ENCODE peak calls at places on chromosome 6, in seven cellular contexts. X is CD8-positive, alpha-beta T cell; S is AG09309; P is A549; T is cardiac fibroblast; R is Calu3; W is lower leg skin. Q is an unnamed sample.

GRCh38 chr6:147194652-147195403 is 9.4 kb upstream of the STXBP5 start:
- DNase-seq in X (no peak), P (no peak), S (no peak), T (no peak), R (no peak), W (no peak), Q (no peak)

GRCh38 chr6:122571888-122572287 is 38.3 kb upstream of the PKIB start:
- DNase-seq in T (no peak), X (no peak), P (no peak), W (no peak), S (no peak), R (no peak), Q (no peak)

GRCh38 chr6:52189974-52190373 is 3.8 kb downstream of the IL17A start:
- DNase-seq in W (no peak), T (no peak), R (no peak), P (no peak), X (no peak), S (no peak), Q (no peak)

GRCh38 chr6:4941782-4942672 is 61.8 kb downstream of the RPP40 start:
- DNase-seq in X (no peak), R (peak), P (peak), S (peak), W (no peak), T (peak), Q (peak)

GRCh38 chr6:145623231-145623630 is 112.1 kb downstream of the EPM2A start:
- DNase-seq in R (no peak), T (no peak), W (no peak), X (no peak), S (no peak), P (no peak), Q (no peak)

GRCh38 chr6:134303903-134304302 is 14.0 kb downstream of the SGK1 start:
- DNase-seq in P (no peak), X (no peak), S (no peak), R (no peak), W (no peak), T (peak), Q (no peak)

GRCh38 chr6:13526718-13527668 is 39.6 kb upstream of the GFOD1 start:
- DNase-seq in T (peak), X (peak), R (no peak), S (no peak), W (peak), P (no peak), Q (peak)

GRCh38 chr6:95431637-95432228 is 145.6 kb upstream of the MANEA start:
- DNase-seq in S (peak), P (peak), X (peak), T (peak), W (no peak), R (peak), Q (no peak)

GRCh38 chr6:1620504-1621327 is 11.0 kb downstream of the FOXC1 start:
- DNase-seq in P (no peak), S (no peak), W (no peak), X (no peak), T (no peak), R (no peak), Q (no peak)

GRCh38 chr6:42393339-42393738 is 58.4 kb downstream of the TRERF1 start:
- DNase-seq in X (no peak), P (no peak), W (peak), T (no peak), S (no peak), R (no peak), Q (no peak)

GRCh38 chr6:22614541-22614940 is 45.2 kb downstream of the HDGFL1 start:
- DNase-seq in P (no peak), W (no peak), X (no peak), R (no peak), S (no peak), T (no peak), Q (no peak)

GRCh38 chr6:30818426-30818841 is 65.9 kb upstream of the DDR1 start:
- DNase-seq in W (no peak), X (no peak), P (peak), S (peak), R (no peak), T (peak), Q (no peak)

GRCh38 chr6:7107578-7108195 is at the start of gene RREB1:
- DNase-seq in T (peak), X (peak), S (no peak), P (peak), R (peak), W (peak), Q (peak)

GRCh38 chr6:124798942-124799496 is 163.2 kb upstream of the RNF217 start:
- DNase-seq in X (no peak), S (no peak), R (no peak), W (no peak), P (no peak), T (peak), Q (no peak)

GRCh38 chr6:52254731-52255378 is 10.6 kb upstream of the IL17F start:
- DNase-seq in R (no peak), S (no peak), T (no peak), P (no peak), X (no peak), W (no peak), Q (no peak)

GRCh38 chr6:43058511-43058910 is 723 bp downstream of the MRPL2 start:
- DNase-seq in P (no peak), W (no peak), S (no peak), R (no peak), X (no peak), T (no peak), Q (no peak)

GRCh38 chr6:37920667-37921066 is 101.1 kb downstream of the ZFAND3 start:
- DNase-seq in W (no peak), R (no peak), S (no peak), T (no peak), X (no peak), P (peak), Q (no peak)

GRCh38 chr6:31332637-31333602 is 24.1 kb downstream of the HLA-B start:
- DNase-seq in X (peak), P (no peak), W (no peak), T (no peak), S (no peak), R (no peak), Q (no peak)

GRCh38 chr6:40573221-40573620 is 13.9 kb downstream of the LRFN2 start:
- DNase-seq in T (no peak), P (no peak), S (no peak), X (no peak), R (no peak), W (no peak), Q (no peak)

GRCh38 chr6:44533221-44533820 is 145.8 kb downstream of the CDC5L start:
- DNase-seq in W (peak), X (no peak), P (no peak), T (no peak), S (no peak), R (no peak), Q (no peak)
- TF ChIP-seq CTCF in W (no peak), X (no peak), P (no peak), T (no peak), S (no peak), R (no peak), Q (no peak)

GRCh38 chr6:26660096-26660425 is 515 bp upstream of the ZNF322 start:
- DNase-seq in P (peak), W (no peak), T (peak), R (no peak), X (peak), S (no peak), Q (no peak)
- TF ChIP-seq CTCF in P (no peak), W (no peak), T (no peak), R (no peak), X (peak), S (peak), Q (no peak)

GRCh38 chr6:161403717-161404116 is 129.9 kb upstream of the AGPAT4 start:
- DNase-seq in P (no peak), S (no peak), W (no peak), T (no peak), X (no peak), R (no peak), Q (no peak)

GRCh38 chr6:161401910-161402309 is 128.0 kb upstream of the AGPAT4 start:
- DNase-seq in P (no peak), W (no peak), S (no peak), R (no peak), X (no peak), T (no peak), Q (no peak)

GRCh38 chr6:161396539-161396938 is 122.7 kb upstream of the AGPAT4 start:
- DNase-seq in T (no peak), W (no peak), S (no peak), X (no peak), P (no peak), R (no peak), Q (no peak)

GRCh38 chr6:161405418-161405817 is 131.6 kb upstream of the AGPAT4 start:
- DNase-seq in W (no peak), S (no peak), X (no peak), P (no peak), R (no peak), T (no peak), Q (no peak)

GRCh38 chr6:161400650-161401049 is 126.8 kb upstream of the AGPAT4 start:
- DNase-seq in X (no peak), S (no peak), P (no peak), W (no peak), R (no peak), T (peak), Q (no peak)
- TF ChIP-seq CTCF in X (no peak), S (no peak), P (no peak), W (no peak), R (no peak), T (no peak), Q (no peak)

DNA sequence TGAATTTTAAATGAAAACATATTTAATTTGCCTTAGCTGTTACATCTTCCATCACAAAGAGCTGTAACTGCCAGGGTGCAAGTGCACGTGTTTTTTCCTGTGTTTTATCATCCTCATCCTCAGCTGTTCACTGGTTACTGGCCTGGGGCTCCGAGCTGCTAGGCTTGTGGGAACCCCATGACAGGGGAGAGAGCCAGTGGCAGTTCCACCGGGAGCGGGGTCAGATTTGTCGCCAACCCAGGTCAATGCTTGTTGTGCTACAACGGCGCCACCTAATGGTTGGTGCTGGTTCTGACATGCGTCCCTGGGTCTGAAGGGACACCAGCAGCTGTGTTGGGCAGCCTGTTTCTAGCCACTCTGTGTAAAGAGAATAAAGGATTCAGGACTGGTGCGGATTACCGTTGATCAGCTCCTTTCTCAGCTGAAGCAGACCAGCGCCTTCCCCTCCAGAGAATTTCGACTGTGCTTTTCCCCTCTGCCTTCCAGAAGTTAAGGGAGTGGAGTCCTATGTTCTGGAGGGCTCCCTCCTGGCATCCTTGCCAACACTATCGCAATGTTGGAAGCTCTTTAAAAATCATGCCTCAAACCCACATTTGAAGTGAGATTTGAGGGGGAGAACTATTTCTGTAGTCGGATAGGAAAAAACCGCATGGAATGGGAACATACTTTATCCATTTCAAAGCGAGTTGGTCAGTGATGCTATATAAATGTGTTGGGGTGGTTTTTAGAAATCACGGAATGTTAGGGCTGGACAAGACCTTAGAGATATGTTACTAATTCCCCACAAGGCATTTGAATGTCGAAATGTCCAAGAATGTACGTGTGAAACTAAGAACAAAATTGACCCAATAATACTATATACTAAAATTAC is 32.1 kb downstream of the SUMO4 start:
- DNase-seq in R (peak), S (peak), W (peak), P (peak), X (peak), T (peak), Q (peak)
- TF ChIP-seq CTCF in R (peak), S (peak), W (peak), P (peak), X (peak), T (peak), Q (peak)

GRCh38 chr6:140441256-140441655 is 1066.8 kb upstream of the CITED2 start:
- DNase-seq in X (no peak), T (peak), S (no peak), R (peak), W (peak), P (no peak), Q (no peak)
- TF ChIP-seq CTCF in X (no peak), T (peak), S (peak), R (no peak), W (no peak), P (peak), Q (no peak)

GRCh38 chr6:10421508-10422281 is 6.8 kb upstream of the TFAP2A start:
- DNase-seq in S (no peak), P (no peak), W (no peak), X (no peak), R (no peak), T (no peak), Q (no peak)

GRCh38 chr6:10422282-10423034 is 7.6 kb upstream of the TFAP2A start:
- DNase-seq in P (no peak), R (no peak), X (no peak), S (no peak), W (no peak), T (no peak), Q (no peak)

GRCh38 chr6:10425177-10425972 is 10.5 kb upstream of the TFAP2A start:
- DNase-seq in S (no peak), P (no peak), R (no peak), X (no peak), T (no peak), W (no peak), Q (no peak)

GRCh38 chr6:10425973-10426780 is 11.3 kb upstream of the TFAP2A start:
- DNase-seq in W (peak), T (no peak), R (peak), X (no peak), S (no peak), P (no peak), Q (no peak)

DNA sequence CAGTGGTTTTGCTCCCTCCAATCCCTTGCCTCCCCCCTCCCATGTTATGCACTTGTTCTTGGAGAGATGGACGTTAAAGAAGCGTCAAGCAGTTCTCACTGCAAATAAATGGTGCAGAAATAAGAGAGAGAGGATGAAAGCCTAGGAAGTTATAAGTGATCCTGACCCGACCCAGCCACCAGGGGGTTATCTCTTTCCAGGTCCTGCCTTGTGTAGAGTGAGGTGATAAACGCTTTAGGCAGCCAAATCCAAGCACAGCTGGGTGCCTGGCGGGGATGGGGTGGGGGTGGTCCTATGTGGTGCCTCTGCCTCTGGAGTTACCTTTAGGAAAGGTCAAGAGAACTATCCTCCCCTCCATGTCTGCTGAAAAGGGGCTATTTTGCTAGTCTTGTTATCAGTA is 9.1 kb upstream of the TFAP2A start:
- DNase-seq in R (peak), X (no peak), T (no peak), W (no peak), S (no peak), P (no peak), Q (no peak)
- TF ChIP-seq CTCF in R (no peak), X (no peak), T (no peak), W (no peak), S (peak), P (no peak), Q (no peak)

GRCh38 chr6:105519954-105520353 is 117.1 kb upstream of the PREP start:
- DNase-seq in T (no peak), R (no peak), S (peak), W (no peak), X (no peak), P (peak), Q (no peak)
- TF ChIP-seq CTCF in T (no peak), R (no peak), S (peak), W (no peak), X (no peak), P (peak), Q (no peak)